ENCODE peak calls at places on chromosomes 13 and 19, in ten cellular contexts. A is left lung; B is mammary epithelial cell; Y is body of pancreas; M is astrocyte; V is CD8-positive, alpha-beta memory T cell; J is esophagus squamous epithelium; I is fibroblast of lung; U is IMR-90; G is endodermal cell. R is an unnamed sample.
A peak's percentile ranks its signal among the peaks of the same experiment; 100 is the strongest.

GRCh38 chr13:23752111-23753001 is 136.8 kb downstream of the MIPEP start:
- DNase-seq in A (no peak), B (no peak), Y (no peak), M (no peak), V (no peak), J (no peak), I (no peak), U (peak; percentile 56), G (no peak), R (no peak)

GRCh38 chr19:57434386-57435061 is 601 bp upstream of the ZNF749 start:
- DNase-seq in A (no peak), B (no peak), Y (no peak), M (no peak), V (no peak), J (no peak), I (no peak), U (no peak), G (peak; percentile 59), R (no peak)

GRCh38 chr19:36638862-36639510 is 27.7 kb downstream of the ZNF461 start:
- DNase-seq in A (no peak), B (peak; percentile 0), Y (no peak), M (no peak), V (no peak), J (no peak), I (peak; percentile 4), U (no peak), G (no peak), R (no peak)

GRCh38 chr19:10871711-10872550 is 578 bp downstream of the CARM1 start:
- DNase-seq in A (peak; percentile 55), B (peak; percentile 19), Y (peak; percentile 56), M (no peak), V (peak; percentile 24), J (no peak), I (no peak), U (no peak), G (peak; percentile 71), R (no peak)

GRCh38 chr13:44294868-44295267 is 78.8 kb upstream of the SERP2 start:
- DNase-seq in A (no peak), B (no peak), Y (no peak), M (no peak), V (no peak), J (no peak), I (no peak), U (no peak), G (no peak), R (no peak)

GRCh38 chr13:20197361-20197834 is 4.7 kb upstream of the GJB2 start:
- DNase-seq in A (no peak), B (peak; percentile 67), Y (no peak), M (peak; percentile 36), V (no peak), J (no peak), I (peak; percentile 43), U (peak; percentile 56), G (no peak), R (no peak)

GRCh38 chr13:20006206-20006605 is 47.7 kb downstream of the ZMYM2 start:
- DNase-seq in A (no peak), B (no peak), Y (no peak), M (peak; percentile 50), V (no peak), J (no peak), I (peak; percentile 59), U (peak; percentile 81), G (no peak), R (no peak)

GRCh38 chr19:39301021-39301420 is 4.8 kb downstream of the IFNL1 start:
- DNase-seq in A (no peak), B (no peak), Y (no peak), M (no peak), V (no peak), J (no peak), I (no peak), U (no peak), G (no peak), R (no peak)

GRCh38 chr13:104831823-104832222 is 1703.6 kb downstream of the EFNB2 start:
- DNase-seq in A (no peak), B (no peak), Y (no peak), M (no peak), V (no peak), J (no peak), I (no peak), U (no peak), G (no peak), R (no peak)

GRCh38 chr19:17420267-17420924 is 549 bp downstream of the MVB12A start:
- DNase-seq in A (peak; percentile 48), B (peak; percentile 20), Y (peak; percentile 31), M (no peak), V (no peak), J (no peak), I (peak; percentile 6), U (no peak), G (peak; percentile 80), R (no peak)

GRCh38 chr19:41434450-41434849 is 5.3 kb downstream of the DMAC2 start:
- DNase-seq in A (no peak), B (no peak), Y (no peak), M (no peak), V (no peak), J (no peak), I (no peak), U (no peak), G (no peak), R (no peak)

GRCh38 chr13:61258185-61258584 is 157.5 kb downstream of the PCDH20 start:
- DNase-seq in A (no peak), B (no peak), Y (no peak), M (no peak), V (no peak), J (no peak), I (no peak), U (no peak), G (no peak), R (no peak)

GRCh38 chr19:4861147-4861546 is 6.3 kb downstream of the PLIN3 start:
- DNase-seq in A (no peak), B (no peak), Y (no peak), M (no peak), V (no peak), J (no peak), I (no peak), U (no peak), G (no peak), R (no peak)

GRCh38 chr13:23673867-23674605 is 103.8 kb downstream of the TNFRSF19 start:
- DNase-seq in A (no peak), B (no peak), Y (no peak), M (peak; percentile 28), V (no peak), J (no peak), I (no peak), U (peak; percentile 66), G (no peak), R (no peak)

GRCh38 chr19:55552206-55552605 is 6.9 kb upstream of the SBK3 start:
- DNase-seq in A (no peak), B (peak; percentile 16), Y (no peak), M (no peak), V (no peak), J (no peak), I (no peak), U (no peak), G (no peak), R (no peak)

DNA sequence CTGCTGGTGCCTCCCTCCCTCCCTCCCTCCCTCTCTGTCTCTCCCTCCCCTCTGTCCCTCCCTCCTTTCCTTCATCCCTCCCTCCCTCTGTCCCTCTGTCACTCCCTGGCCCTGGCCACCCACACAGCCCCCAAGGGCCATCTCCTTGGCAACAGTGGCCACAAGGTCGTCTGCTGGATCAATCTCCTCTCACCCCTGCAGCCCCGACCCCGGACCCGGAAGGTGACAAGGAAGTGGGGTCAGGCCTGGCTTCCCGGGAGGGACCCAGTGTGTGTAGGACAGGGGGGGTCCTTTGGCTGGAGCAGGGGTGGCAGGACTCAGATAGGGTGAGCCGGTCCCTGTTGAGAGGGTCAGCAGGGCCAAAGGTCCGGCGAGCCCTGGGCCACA is 21.9 kb upstream of the TCF3 start:
- DNase-seq in A (no peak), B (no peak), Y (no peak), M (no peak), V (no peak), J (no peak), I (no peak), U (no peak), G (no peak), R (no peak)
- H3K27me3 ChIP-seq in A (peaks cover 57% of the 10 kb centered on the region), B (peaks cover 2% of the 10 kb centered on the region), Y (no peaks in the 10 kb centered on the region), M (peaks cover 20% of the 10 kb centered on the region), V (peaks cover 36% of the 10 kb centered on the region), J (peaks cover 99% of the 10 kb centered on the region), I (peaks cover 4% of the 10 kb centered on the region), U (peaks cover 56% of the 10 kb centered on the region), G (peaks cover 85% of the 10 kb centered on the region), R (peaks cover 57% of the 10 kb centered on the region)

DNA sequence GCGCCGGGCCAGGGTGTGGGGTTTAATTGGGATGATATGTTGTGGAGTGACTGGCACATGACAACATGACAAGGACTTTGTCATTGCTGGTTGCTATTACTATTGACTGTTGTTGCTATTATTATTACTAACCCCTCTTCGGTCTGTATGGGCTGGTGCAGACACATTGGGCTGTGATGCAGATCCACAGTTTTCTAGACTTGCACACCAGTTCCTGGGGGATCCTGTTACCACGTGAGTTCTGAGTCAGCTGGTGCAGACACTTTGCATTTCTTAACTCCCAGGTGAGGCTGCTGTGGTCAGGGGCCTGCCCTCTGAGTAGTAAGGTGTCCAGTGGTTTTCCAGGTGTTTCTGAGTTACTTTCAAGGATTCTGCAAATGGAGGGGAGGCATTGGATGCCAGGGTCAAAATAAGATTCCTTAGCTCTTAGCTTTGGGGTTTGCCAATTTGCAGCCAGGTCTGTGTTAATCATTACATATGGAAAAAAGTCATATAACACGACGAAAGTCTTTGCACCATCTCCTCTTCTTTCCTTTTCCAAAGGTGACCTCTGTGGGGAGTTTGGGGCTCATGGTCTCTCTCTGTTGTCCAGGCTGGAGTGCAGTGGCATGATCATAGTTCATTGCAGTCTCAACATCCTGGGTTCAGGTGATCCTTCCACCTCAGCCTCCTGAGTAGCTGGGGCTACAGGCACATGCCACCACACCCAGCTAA is 19.3 kb downstream of the BICRA start:
- DNase-seq in A (no peak), B (peak; percentile 63), Y (no peak), M (no peak), V (no peak), J (no peak), I (no peak), U (no peak), G (no peak), R (no peak)
- H3K4me1 ChIP-seq in A (peaks cover 4% of the 10 kb centered on the region), B (peaks cover 14% of the 10 kb centered on the region), Y (peaks cover 16% of the 10 kb centered on the region), M (no peaks in the 10 kb centered on the region), V (no peaks in the 10 kb centered on the region), J (peaks cover 10% of the 10 kb centered on the region), I (no peaks in the 10 kb centered on the region), U (peaks cover 6% of the 10 kb centered on the region), G (peaks cover 5% of the 10 kb centered on the region), R (no peaks in the 10 kb centered on the region)

DNA sequence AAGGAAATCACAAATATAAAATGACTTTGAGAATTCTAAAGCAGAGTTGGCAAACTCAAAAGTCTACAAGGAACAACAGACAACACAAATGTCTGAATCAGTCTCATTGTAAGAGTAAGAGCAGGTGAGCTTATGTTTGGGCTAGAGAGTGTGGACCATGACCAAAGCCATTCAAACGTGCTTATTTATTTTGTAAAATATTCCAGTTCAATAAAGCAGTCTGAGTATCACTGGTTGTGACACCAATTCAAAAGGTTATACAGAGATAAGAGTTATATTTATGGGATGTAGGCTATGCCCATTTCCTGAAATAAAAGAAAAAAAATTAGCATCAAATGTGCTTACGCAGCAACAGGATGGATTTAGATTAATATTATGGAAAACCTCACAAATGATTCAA is 251.6 kb downstream of the KLF5 start:
- DNase-seq in A (no peak), B (no peak), Y (no peak), M (no peak), V (no peak), J (no peak), I (no peak), U (no peak), G (no peak), R (no peak)
- H3K4me3 ChIP-seq in A (no peak overlapping the region), B (no peak overlapping the region), Y (no peak overlapping the region), M (no peak overlapping the region), V (no peak overlapping the region), J (no peak overlapping the region), I (no peak overlapping the region), U (no peak overlapping the region), G (no peak overlapping the region), R (no peak overlapping the region)

GRCh38 chr19:29532956-29533355 is 7.2 kb downstream of the VSTM2B start:
- DNase-seq in A (peak; percentile 17), B (no peak), Y (peak; percentile 1), M (no peak), V (no peak), J (no peak), I (no peak), U (no peak), G (no peak), R (no peak)
- H3K27me3 ChIP-seq in A (peaks cover 27% of the 10 kb centered on the region), B (peaks cover 25% of the 10 kb centered on the region), Y (no peaks in the 10 kb centered on the region), M (peaks cover 22% of the 10 kb centered on the region), V (peaks cover 9% of the 10 kb centered on the region), J (peaks cover 79% of the 10 kb centered on the region), I (peaks cover 21% of the 10 kb centered on the region), U (peaks cover 37% of the 10 kb centered on the region), G (peaks cover 56% of the 10 kb centered on the region), R (peaks cover 20% of the 10 kb centered on the region)